ENCODE peak calls at places on chromosome 14, in four cellular contexts. Q is heart left ventricle, Z is GM12865, A is Daoy. Y is an unnamed sample.

GRCh38 chr14:104091927-104092771 is 6.6 kb downstream of the ASPG start:
- DNase-seq in Q (peak; percentile 51), Z (no peak), A (no peak), Y (no peak)

GRCh38 chr14:74500417-74501134 is 7.0 kb downstream of the ISCA2 start:
- DNase-seq in Q (peak; percentile 38), Z (no peak), A (no peak), Y (no peak)

GRCh38 chr14:96581026-96581425 is 78.8 kb downstream of the PAPOLA start:
- DNase-seq in Q (no peak), Z (no peak), A (no peak), Y (no peak)

GRCh38 chr14:53462931-53463778 is 310.0 kb upstream of the DDHD1 start:
- DNase-seq in Q (no peak), Z (no peak), A (no peak), Y (peak; percentile 37)

GRCh38 chr14:90487031-90487430 is 90.2 kb downstream of the CALM1 start:
- DNase-seq in Q (no peak), Z (no peak), A (peak; percentile 51), Y (no peak)

GRCh38 chr14:69044965-69045555 is 66.0 kb upstream of the ACTN1 start:
- DNase-seq in Q (no peak), Z (no peak), A (peak; percentile 44), Y (no peak)

GRCh38 chr14:56195727-56196126 is 77.5 kb downstream of the PELI2 start:
- DNase-seq in Q (peak; percentile 62), Z (peak; percentile 33), A (peak; percentile 78), Y (peak; percentile 61)

GRCh38 chr14:79573486-79573885 is 637.8 kb downstream of the DIO2 start:
- DNase-seq in Q (no peak), Z (peak; percentile 4), A (no peak), Y (no peak)

GRCh38 chr14:78970677-78971076 is 800.5 kb downstream of the NRXN3 start:
- DNase-seq in Q (no peak), Z (peak; percentile 8), A (peak; percentile 14), Y (peak; percentile 19)

GRCh38 chr14:75334191-75335051 is 55.8 kb downstream of the FOS start:
- DNase-seq in Q (peak; percentile 70), Z (peak; percentile 83), A (no peak), Y (no peak)

GRCh38 chr14:24785698-24786097 is 151.7 kb upstream of the GZMB start:
- DNase-seq in Q (no peak), Z (no peak), A (no peak), Y (no peak)

GRCh38 chr14:94171208-94171607 is 2.9 kb upstream of the PPP4R4 start:
- DNase-seq in Q (no peak), Z (no peak), A (peak; percentile 23), Y (peak; percentile 40)

GRCh38 chr14:51682411-51682810 is 30.7 kb downstream of the FRMD6 start:
- DNase-seq in Q (no peak), Z (no peak), A (no peak), Y (no peak)

GRCh38 chr14:59583755-59584154 is 7.1 kb upstream of the CCDC175 start:
- DNase-seq in Q (no peak), Z (no peak), A (peak; percentile 31), Y (peak; percentile 62)

GRCh38 chr14:66088661-66089060 is 397.5 kb upstream of the CCDC196 start:
- DNase-seq in Q (no peak), Z (no peak), A (no peak), Y (no peak)

GRCh38 chr14:100105357-100106169 is 40.3 kb downstream of the EVL start:
- DNase-seq in Q (no peak), Z (no peak), A (no peak), Y (no peak)

GRCh38 chr14:104596451-104596918 is 8.1 kb downstream of the TMEM179 start:
- DNase-seq in Q (no peak), Z (no peak), A (no peak), Y (no peak)

GRCh38 chr14:104317500-104317805 is 179.1 kb downstream of the KIF26A start:
- DNase-seq in Q (no peak), Z (no peak), A (no peak), Y (no peak)

GRCh38 chr14:47619397-47619796 is 56.0 kb downstream of the MDGA2 start:
- DNase-seq in Q (no peak), Z (no peak), A (peak; percentile 23), Y (peak; percentile 84)

GRCh38 chr14:23829736-23830474 is 123.7 kb upstream of the DHRS4 start:
- DNase-seq in Q (no peak), Z (no peak), A (peak; percentile 94), Y (peak; percentile 96)

GRCh38 chr14:51079489-51079888 is 15.4 kb downstream of the TRIM9 start:
- DNase-seq in Q (no peak), Z (no peak), A (no peak), Y (no peak)

GRCh38 chr14:91395998-91396660 is 21.5 kb downstream of the CCDC88C start:
- DNase-seq in Q (no peak), Z (no peak), A (no peak), Y (no peak)

GRCh38 chr14:99732436-99733220 is 48.5 kb downstream of the CYP46A1 start:
- DNase-seq in Q (peak; percentile 58), Z (no peak), A (peak; percentile 6), Y (no peak)

GRCh38 chr14:94532462-94532861 is 23.2 kb upstream of the SERPINA12 start:
- DNase-seq in Q (no peak), Z (peak; percentile 66), A (no peak), Y (peak; percentile 5)

GRCh38 chr14:50875359-50876090 is 3.7 kb downstream of the ABHD12B start:
- DNase-seq in Q (no peak), Z (peak; percentile 96), A (no peak), Y (no peak)

GRCh38 chr14:91996951-91997371 is 42.9 kb downstream of the TRIP11 start:
- DNase-seq in Q (no peak), Z (peak; percentile 45), A (peak; percentile 35), Y (peak; percentile 57)

GRCh38 chr14:103057372-103058208 is at the start of gene CDC42BPB:
- DNase-seq in Q (peak; percentile 94), Z (peak; percentile 93), A (peak; percentile 98), Y (peak; percentile 95)

GRCh38 chr14:56216631-56217379 is 98.6 kb downstream of the PELI2 start:
- DNase-seq in Q (peak; percentile 71), Z (peak; percentile 35), A (no peak), Y (no peak)

GRCh38 chr14:75648066-75648838 is 12.4 kb downstream of the ERG28 start:
- DNase-seq in Q (no peak), Z (no peak), A (peak; percentile 96), Y (peak; percentile 97)

GRCh38 chr14:36656769-36657408 is 4.8 kb upstream of the PAX9 start:
- DNase-seq in Q (no peak), Z (no peak), A (peak; percentile 48), Y (no peak)

Y was measured in PC-3.